ENCODE peak calls at places on chromosome 19, in five cellular contexts. Q is K562, R is A549, D is endothelial cell of umbilical vein, Z is GM12878. C is an unnamed sample.

GRCh38 chr19:42287017-42287825 is 14.7 kb upstream of the PRR19 start:
- DNase-seq in Q (no peak), R (no peak), D (no peak), Z (no peak), C (no peak)

GRCh38 chr19:8039231-8039630 is 13.3 kb upstream of the CCL25 start:
- DNase-seq in Q (no peak), R (no peak), D (no peak), Z (no peak), C (no peak)

GRCh38 chr19:58304748-58305064 is 471 bp upstream of the ERVK3-1 start:
- DNase-seq in Q (no peak), R (no peak), D (no peak), Z (no peak), C (no peak)

GRCh38 chr19:14654786-14655185 is 19.9 kb downstream of the ADGRE3 start:
- DNase-seq in Q (no peak), R (no peak), D (no peak), Z (no peak), C (no peak)

GRCh38 chr19:42529248-42529764 is 1.0 kb upstream of the CEACAM1 start:
- DNase-seq in Q (peak; percentile 78), R (peak; percentile 94), D (peak; percentile 57), Z (no peak), C (peak; percentile 27)

GRCh38 chr19:7742991-7743390 is 4.3 kb downstream of the CD209 start:
- DNase-seq in Q (no peak), R (no peak), D (no peak), Z (no peak), C (no peak)

GRCh38 chr19:18763674-18764590 is 27.2 kb downstream of the COMP start:
- DNase-seq in Q (peak; percentile 67), R (no peak), D (no peak), Z (no peak), C (no peak)

GRCh38 chr19:43078311-43078710 is 4.2 kb downstream of the PSG2 start:
- DNase-seq in Q (no peak), R (no peak), D (no peak), Z (no peak), C (no peak)

GRCh38 chr19:5144545-5145179 is 175.7 kb downstream of the KDM4B start:
- DNase-seq in Q (no peak), R (no peak), D (no peak), Z (no peak), C (no peak)

DNA sequence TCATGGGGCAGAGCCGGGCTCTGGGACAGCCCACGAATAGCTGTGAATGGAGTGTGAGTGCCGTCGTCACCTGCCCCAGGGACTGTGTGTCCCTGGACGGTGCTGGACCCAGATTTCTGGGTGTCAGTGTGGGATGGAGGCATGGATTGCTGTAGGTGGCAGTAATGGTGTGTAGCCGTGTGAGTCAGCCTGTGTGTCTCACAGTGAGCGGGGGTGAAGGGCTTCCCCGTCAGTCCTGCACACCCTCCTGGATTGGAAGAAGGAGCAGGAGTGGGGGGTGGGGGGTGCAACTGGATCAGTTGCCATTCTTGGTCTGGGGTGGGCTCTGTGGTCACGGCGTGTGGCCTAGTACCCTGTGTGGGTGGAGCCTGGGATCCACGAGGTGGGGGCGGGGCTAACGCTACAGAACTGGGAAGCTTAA is 6.5 kb upstream of the LTBP4 start:
- DNase-seq in Q (peak; percentile 35), R (peak; percentile 94), D (no peak), Z (no peak), C (no peak)
- TF ChIP-seq CTCF in Q (no peak), R (peak; percentile 27), D (no peak), Z (no peak), C (no peak)

GRCh38 chr19:458091-459042 is 2.5 kb downstream of the SHC2 start:
- DNase-seq in Q (no peak), R (no peak), D (no peak), Z (no peak), C (no peak)

GRCh38 chr19:463483-464130 is 2.8 kb upstream of the SHC2 start:
- DNase-seq in Q (no peak), R (no peak), D (no peak), Z (no peak), C (no peak)

GRCh38 chr19:459724-460511 is 915 bp downstream of the SHC2 start:
- DNase-seq in Q (peak; percentile 93), R (peak; percentile 55), D (peak; percentile 63), Z (no peak), C (peak; percentile 20)

GRCh38 chr19:461664-462551 is 1.1 kb upstream of the SHC2 start:
- DNase-seq in Q (peak; percentile 93), R (no peak), D (no peak), Z (no peak), C (no peak)

DNA sequence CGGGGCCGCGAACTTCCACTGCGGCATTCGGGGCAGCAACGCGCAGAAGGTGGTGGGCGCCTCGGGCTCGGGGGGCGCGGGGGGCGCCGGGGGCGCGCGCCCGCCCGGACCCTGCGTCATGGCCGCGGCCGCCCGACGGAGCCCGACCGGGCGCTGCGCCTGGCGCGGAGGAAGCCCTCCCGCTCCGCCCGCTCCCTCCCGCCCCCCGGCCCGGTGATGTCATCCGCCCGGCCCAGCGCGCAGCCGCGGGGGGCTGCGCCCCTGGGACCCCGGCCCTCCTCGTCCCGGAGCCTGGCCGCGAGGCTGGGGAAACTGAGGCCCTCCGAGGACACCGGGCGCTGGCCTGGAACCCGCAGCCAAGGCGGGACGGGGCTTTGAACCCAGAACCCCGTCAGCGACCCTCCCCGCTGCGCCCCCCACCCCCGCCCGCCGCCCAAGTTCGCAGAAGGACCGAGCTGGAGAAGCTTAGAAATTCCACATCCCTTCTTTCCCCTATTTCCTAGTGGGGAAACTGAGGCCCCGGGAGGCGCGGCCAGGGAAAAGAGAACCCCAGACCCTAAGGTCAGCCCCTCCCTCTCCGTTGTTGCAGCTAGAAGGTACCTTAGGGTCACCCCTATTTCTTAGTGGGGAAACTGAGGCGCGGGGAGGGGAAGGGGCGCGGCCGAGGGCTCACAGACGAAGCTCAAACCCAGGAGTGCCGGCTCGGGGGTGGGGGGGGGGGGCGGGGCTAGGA is at the start of gene SHC2:
- DNase-seq in Q (peak; percentile 68), R (no peak), D (no peak), Z (no peak), C (no peak)
- TF ChIP-seq MAX in Q (no peak), R (no peak), D (no peak), Z (no peak), C (no peak)

GRCh38 chr19:35249146-35249847 is 495 bp downstream of the LSR start:
- DNase-seq in Q (peak; percentile 68), R (peak; percentile 48), D (no peak), Z (no peak), C (no peak)

GRCh38 chr19:35248310-35249145 is at the start of gene LSR:
- DNase-seq in Q (peak; percentile 95), R (peak; percentile 69), D (no peak), Z (peak; percentile 70), C (no peak)

GRCh38 chr19:35249848-35250711 is 1.3 kb downstream of the LSR start:
- DNase-seq in Q (no peak), R (no peak), D (no peak), Z (no peak), C (no peak)

GRCh38 chr19:35246466-35247096 is 2.2 kb upstream of the LSR start:
- DNase-seq in Q (no peak), R (no peak), D (no peak), Z (no peak), C (no peak)

DNA sequence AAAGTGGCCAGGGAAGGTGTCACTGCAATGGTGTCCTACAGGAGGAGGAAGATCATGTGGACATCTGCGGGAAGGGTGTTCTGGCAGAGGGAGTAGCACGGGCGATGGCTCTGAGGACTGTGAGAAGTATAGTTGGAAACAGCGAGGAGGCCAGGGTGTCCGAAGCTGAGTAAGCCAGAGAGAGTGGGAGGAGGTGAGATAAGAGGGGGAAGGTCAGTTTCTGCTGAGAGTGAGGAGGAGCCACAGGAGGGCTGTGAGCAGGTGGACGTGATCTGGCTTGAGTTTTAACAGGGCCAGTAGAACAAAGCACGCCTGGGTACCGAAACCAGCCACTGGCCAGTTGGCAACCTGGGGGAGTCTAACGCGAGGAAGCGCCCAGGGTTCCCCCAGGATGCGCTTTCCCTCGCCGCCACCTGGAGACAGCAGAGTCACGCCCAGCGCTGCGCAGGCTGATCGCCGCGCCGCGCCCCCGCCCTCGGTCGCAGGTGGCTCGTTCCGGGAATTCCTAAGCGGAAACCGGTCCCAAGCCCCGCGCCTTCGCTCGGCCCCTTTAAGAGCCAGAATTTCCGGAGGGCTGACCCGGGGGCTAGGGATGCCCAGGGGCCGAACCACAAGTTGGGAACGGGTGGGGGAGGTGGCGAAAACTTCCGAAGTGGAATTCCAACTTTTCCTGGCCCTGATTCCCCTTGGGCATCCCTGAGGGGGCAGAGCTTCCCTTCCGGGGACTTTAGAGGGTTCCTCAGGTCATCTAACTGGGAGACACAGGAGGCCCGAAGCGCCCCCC is 1.1 kb upstream of the LSR start:
- DNase-seq in Q (peak; percentile 81), R (peak; percentile 78), D (no peak), Z (peak; percentile 46), C (no peak)
- TF ChIP-seq MYC in Q (peak; percentile 34), R (no peak), D (no peak), Z (no peak), C (no peak)

DNA sequence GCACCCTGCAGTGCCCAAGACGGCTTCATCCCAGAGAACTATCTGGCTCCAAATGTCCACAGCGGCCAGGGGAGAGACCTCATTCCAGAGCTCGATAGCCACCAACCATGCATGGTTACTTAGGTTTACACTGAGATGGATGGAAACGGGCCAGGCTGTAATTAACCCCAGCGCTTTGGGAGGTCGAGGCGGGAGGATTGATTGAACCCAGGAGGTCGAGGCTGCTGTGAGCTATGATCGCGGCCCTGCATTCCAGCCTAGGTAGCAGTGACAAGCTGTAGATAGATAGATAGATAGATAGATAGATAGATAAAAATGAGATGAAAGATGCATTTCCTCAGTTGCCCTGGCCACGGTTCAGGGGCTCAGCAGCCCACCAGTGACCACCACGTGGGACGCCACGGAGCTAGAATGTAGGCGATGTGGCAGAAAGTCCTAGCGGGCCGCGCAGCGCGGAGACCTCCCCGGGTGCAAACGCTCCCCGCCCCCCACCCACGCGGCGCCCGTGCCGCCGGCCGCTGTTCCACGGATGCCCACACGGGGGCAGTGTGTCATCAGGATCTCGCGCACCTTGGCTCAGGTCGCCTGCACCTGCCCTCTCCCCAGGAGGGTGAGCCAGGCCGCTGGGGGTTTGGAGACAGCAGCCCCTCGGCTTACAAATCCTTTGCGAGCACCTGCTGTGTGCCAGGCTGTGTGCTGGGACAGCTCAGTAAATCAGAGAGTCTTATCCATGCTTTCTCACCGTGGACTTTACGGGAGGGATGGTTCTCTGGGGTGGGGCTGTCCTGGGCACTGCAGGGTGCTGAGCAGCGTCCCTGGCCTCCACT is 13.5 kb upstream of the TLE5 start:
- DNase-seq in Q (peak; percentile 83), R (no peak), D (peak; percentile 49), Z (no peak), C (peak; percentile 45)
- TF ChIP-seq CTCF in Q (peak; percentile 92), R (peak; percentile 74), D (peak; percentile 92), Z (peak; percentile 97), C (peak; percentile 61)

DNA sequence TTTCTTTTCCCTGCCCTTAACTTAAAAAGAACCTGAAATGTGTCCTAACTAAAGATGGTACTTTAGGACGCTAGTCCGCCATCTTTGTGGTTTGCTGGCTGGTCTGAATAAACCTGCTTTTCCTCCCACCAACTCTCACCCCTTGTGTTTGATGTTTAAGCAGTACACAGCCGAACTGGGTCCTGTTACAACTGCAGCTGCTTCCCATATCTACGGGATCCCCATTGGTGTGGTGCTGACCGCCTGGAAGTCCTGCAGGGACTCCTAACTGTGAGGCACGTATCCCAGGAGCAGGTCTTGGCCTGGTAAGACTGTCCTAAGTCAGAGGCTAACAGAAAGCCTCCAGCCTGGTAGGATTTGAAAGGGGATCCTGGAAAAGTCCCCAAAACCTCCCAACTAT is 40.9 kb upstream of the VSTM2B start:
- DNase-seq in Q (no peak), R (no peak), D (no peak), Z (no peak), C (no peak)
- TF ChIP-seq MAX in Q (no peak), R (no peak), D (no peak), Z (no peak), C (no peak)